ENCODE peak calls at places on chromosome X, in four cellular contexts. T is NCI-H1694, C is GM23338, N is PC-3. V is an unnamed sample.

GRCh38 chrX:72396117-72396516 is 90.4 kb upstream of the CITED1 start:
- DNase-seq in T (no peak), C (no peak), N (no peak), V (no peak)

GRCh38 chrX:44908198-44908597 is 35.2 kb downstream of the KDM6A start:
- DNase-seq in T (no peak), C (no peak), N (no peak), V (peak; percentile 34)

GRCh38 chrX:40167240-40168182 is 69.8 kb upstream of the BCOR start:
- DNase-seq in T (no peak), C (peak; percentile 85), N (no peak), V (no peak)

GRCh38 chrX:17802756-17803155 is 58.3 kb downstream of the RAI2 start:
- DNase-seq in T (no peak), C (no peak), N (no peak), V (no peak)

GRCh38 chrX:130395341-130395740 is 6.4 kb upstream of the RBMX2 start:
- DNase-seq in T (no peak), C (no peak), N (no peak), V (no peak)

GRCh38 chrX:154900323-154900722 is 14.2 kb downstream of the F8A1 start:
- DNase-seq in T (no peak), C (no peak), N (no peak), V (no peak)

GRCh38 chrX:110317079-110317819 is 636 bp downstream of the AMMECR1 start:
- DNase-seq in T (peak; percentile 1), C (peak; percentile 29), N (no peak), V (peak; percentile 16)

GRCh38 chrX:39309721-39310152 is 508.5 kb downstream of the MID1IP1 start:
- DNase-seq in T (no peak), C (no peak), N (no peak), V (no peak)

GRCh38 chrX:77451041-77451440 is 3.9 kb downstream of the FGF16 start:
- DNase-seq in T (no peak), C (no peak), N (no peak), V (peak; percentile 11)

GRCh38 chrX:72141372-72142004 is 9.8 kb upstream of the RTL5 start:
- DNase-seq in T (no peak), C (no peak), N (peak; percentile 37), V (no peak)

GRCh38 chrX:106726485-106727437 is at the start of gene RNF128:
- DNase-seq in T (no peak), C (peak; percentile 89), N (peak; percentile 43), V (peak; percentile 51)

GRCh38 chrX:152932144-152932543 is 34.3 kb downstream of the ZNF185 start:
- DNase-seq in T (no peak), C (no peak), N (no peak), V (no peak)

GRCh38 chrX:39260965-39261364 is 459.7 kb downstream of the MID1IP1 start:
- DNase-seq in T (no peak), C (no peak), N (peak; percentile 39), V (no peak)

GRCh38 chrX:940691-941090 is 271.8 kb downstream of the CRLF2 start:
- DNase-seq in T (no peak), C (no peak), N (no peak), V (no peak)

GRCh38 chrX:13059676-13060499 is 15.5 kb upstream of the FAM9C start:
- DNase-seq in T (no peak), C (no peak), N (peak; percentile 90), V (peak; percentile 16)

GRCh38 chrX:87338510-87338909 is 179.1 kb upstream of the KLHL4 start:
- DNase-seq in T (no peak), C (peak; percentile 34), N (peak; percentile 47), V (peak; percentile 49)

GRCh38 chrX:47217121-47217851 is 1.2 kb upstream of the CDK16 start:
- DNase-seq in T (no peak), C (peak; percentile 37), N (peak; percentile 75), V (peak; percentile 79)

GRCh38 chrX:121014826-121015225 is 29.3 kb upstream of the CT47A1 start:
- DNase-seq in T (no peak), C (no peak), N (no peak), V (peak; percentile 43)

GRCh38 chrX:14029039-14029424 is 660 bp downstream of the GEMIN8 start:
- DNase-seq in T (no peak), C (no peak), N (no peak), V (no peak)

GRCh38 chrX:67961516-67961915 is 417.7 kb downstream of the AR start:
- DNase-seq in T (no peak), C (no peak), N (no peak), V (no peak)

V was measured in MCF 10A.